ENCODE peak calls at places on chromosome 20, in six cellular contexts. T, U, L, X, S and M are unnamed samples.

GRCh38 chr20:25547999-25548398 is 37.3 kb downstream of the NINL start:
- DNase-seq in S (no peak), U (no peak), X (no peak), L (no peak), T (no peak), M (no peak)

GRCh38 chr20:53032021-53033001 is 60.2 kb downstream of the TSHZ2 start:
- DNase-seq in U (peak), T (peak), L (no peak), X (no peak), S (no peak), M (no peak)

GRCh38 chr20:43776691-43777090 is 49.9 kb upstream of the GTSF1L start:
- DNase-seq in S (no peak), X (no peak), T (no peak), U (no peak), L (peak), M (no peak)

GRCh38 chr20:60749804-60750602 is 502.1 kb upstream of the CDH4 start:
- DNase-seq in U (no peak), L (no peak), X (no peak), S (no peak), T (no peak), M (no peak)

GRCh38 chr20:45818239-45818638 is 5.8 kb downstream of the UBE2C start:
- DNase-seq in U (no peak), T (no peak), L (no peak), X (no peak), S (no peak), M (no peak)

GRCh38 chr20:62219101-62219991 is 732 bp downstream of the HRH3 start:
- DNase-seq in U (no peak), S (no peak), T (no peak), L (no peak), X (no peak), M (no peak)

GRCh38 chr20:5974531-5974930 is 24.1 kb downstream of the MCM8 start:
- DNase-seq in X (no peak), T (peak), U (no peak), L (no peak), S (no peak), M (no peak)

GRCh38 chr20:22717466-22717865 is 133.1 kb upstream of the FOXA2 start:
- DNase-seq in X (no peak), T (no peak), S (no peak), U (peak), L (no peak), M (no peak)

GRCh38 chr20:45341939-45342862 is 6.0 kb downstream of the SDC4 start:
- DNase-seq in X (no peak), L (peak), S (no peak), T (no peak), U (peak), M (no peak)

GRCh38 chr20:25496165-25496967 is 88.9 kb downstream of the GINS1 start:
- DNase-seq in L (no peak), T (no peak), S (no peak), U (no peak), X (no peak), M (no peak)

GRCh38 chr20:4607287-4607713 is 114.4 kb upstream of the PRND start:
- DNase-seq in T (peak), S (no peak), L (no peak), X (peak), U (peak), M (peak)

GRCh38 chr20:17438436-17439039 is 92.6 kb downstream of the BFSP1 start:
- DNase-seq in T (no peak), S (no peak), L (no peak), X (no peak), U (no peak), M (no peak)

GRCh38 chr20:49705358-49705757 is 8.3 kb downstream of the B4GALT5 start:
- DNase-seq in S (no peak), U (no peak), X (no peak), T (no peak), L (no peak), M (no peak)

GRCh38 chr20:17568972-17569471 is 853 bp upstream of the DSTN start:
- DNase-seq in S (no peak), T (peak), L (peak), U (peak), X (no peak), M (no peak)

GRCh38 chr20:36686944-36687343 is 40.9 kb upstream of the SLA2 start:
- DNase-seq in L (no peak), S (no peak), U (no peak), T (no peak), X (no peak), M (no peak)

GRCh38 chr20:3258429-3258828 is 19.4 kb upstream of the SLC4A11 start:
- DNase-seq in L (no peak), S (no peak), U (no peak), X (no peak), T (no peak), M (peak)

GRCh38 chr20:31543966-31544598 is 29.8 kb downstream of the HM13 start:
- DNase-seq in L (no peak), U (no peak), T (peak), X (no peak), S (no peak), M (no peak)

GRCh38 chr20:61290721-61291120 is 38.7 kb downstream of the CDH4 start:
- DNase-seq in T (no peak), X (no peak), L (no peak), U (no peak), S (no peak), M (no peak)

GRCh38 chr20:13119583-13119982 is 101.5 kb upstream of the ISM1 start:
- DNase-seq in X (peak), T (peak), S (no peak), U (peak), L (no peak), M (peak)

GRCh38 chr20:62306440-62307187 is 3.8 kb downstream of the ADRM1 start:
- DNase-seq in S (no peak), X (no peak), U (no peak), L (peak), T (no peak), M (no peak)

GRCh38 chr20:63640086-63640485 is 13.1 kb downstream of the STMN3 start:
- DNase-seq in L (peak), S (no peak), X (no peak), U (no peak), T (no peak), M (no peak)
- H3K4me3 ChIP-seq in L (no peak), S (peak), X (peak), U (peak), T (no peak), M (no peak)

DNA sequence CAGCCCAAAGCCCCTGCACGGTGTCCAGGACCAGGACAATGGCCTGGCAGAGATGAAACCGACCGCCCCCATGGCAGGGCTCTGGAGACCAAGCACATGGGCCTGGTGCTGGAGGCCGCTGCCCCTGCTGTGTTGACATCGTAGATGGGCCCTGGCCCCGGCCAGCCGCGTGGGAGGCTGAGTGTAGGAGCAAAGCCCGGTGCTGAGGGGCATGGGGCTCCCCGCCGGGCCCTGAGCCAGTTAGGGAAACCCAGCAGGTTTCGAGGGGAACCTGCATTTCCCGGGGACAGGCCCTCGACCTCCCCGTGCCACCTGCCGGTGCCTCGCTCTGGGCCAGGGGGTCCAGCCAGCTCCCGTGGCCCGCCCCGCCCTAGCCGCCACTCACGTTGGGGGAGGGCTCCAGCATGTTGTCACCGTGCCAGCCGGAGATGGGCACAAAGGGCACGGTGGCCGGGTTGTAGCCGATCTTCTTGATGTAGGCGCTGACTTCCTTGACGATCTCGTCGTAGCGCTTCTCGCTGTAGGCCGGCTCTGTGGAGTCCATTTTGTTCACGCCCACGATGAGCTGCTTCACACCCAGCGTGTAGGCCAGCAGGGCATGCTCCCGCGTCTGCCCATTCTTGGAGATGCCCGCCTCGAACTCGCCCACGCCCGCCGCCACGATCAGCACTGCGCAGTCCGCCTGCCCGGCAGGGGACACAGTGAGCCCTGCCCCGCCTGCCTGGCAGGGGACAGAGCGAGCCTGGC is 4.3 kb downstream of the EEF1A2 start:
- DNase-seq in U (no peak), L (no peak), S (no peak), T (no peak), X (no peak), M (no peak)
- H3K4me3 ChIP-seq in U (no peak), L (no peak), S (no peak), T (no peak), X (no peak), M (no peak)

DNA sequence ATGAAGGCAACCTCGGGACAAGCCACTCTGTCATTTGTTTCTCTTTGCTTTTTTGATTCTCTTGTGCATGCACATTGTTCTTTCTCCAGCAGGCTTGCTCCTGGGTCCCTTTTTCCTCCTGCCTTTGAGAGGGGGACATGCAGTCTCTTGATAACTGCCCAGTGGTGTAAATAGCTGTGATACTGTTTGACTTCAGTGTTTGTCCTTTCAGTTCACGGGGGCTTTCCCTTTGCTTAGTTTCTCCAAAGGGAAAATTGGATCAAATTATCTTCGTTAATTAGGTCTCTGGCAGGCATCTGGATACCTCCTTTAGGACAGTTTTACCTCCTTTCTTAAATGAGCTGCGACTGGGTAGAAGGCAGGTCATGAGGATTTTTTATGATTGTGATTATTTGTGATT is 41.5 kb downstream of the RALGAPB start:
- DNase-seq in L (no peak), T (no peak), U (no peak), S (no peak), X (no peak), M (no peak)
- H3K4me3 ChIP-seq in L (no peak), T (no peak), U (no peak), S (no peak), X (no peak), M (no peak)

DNA sequence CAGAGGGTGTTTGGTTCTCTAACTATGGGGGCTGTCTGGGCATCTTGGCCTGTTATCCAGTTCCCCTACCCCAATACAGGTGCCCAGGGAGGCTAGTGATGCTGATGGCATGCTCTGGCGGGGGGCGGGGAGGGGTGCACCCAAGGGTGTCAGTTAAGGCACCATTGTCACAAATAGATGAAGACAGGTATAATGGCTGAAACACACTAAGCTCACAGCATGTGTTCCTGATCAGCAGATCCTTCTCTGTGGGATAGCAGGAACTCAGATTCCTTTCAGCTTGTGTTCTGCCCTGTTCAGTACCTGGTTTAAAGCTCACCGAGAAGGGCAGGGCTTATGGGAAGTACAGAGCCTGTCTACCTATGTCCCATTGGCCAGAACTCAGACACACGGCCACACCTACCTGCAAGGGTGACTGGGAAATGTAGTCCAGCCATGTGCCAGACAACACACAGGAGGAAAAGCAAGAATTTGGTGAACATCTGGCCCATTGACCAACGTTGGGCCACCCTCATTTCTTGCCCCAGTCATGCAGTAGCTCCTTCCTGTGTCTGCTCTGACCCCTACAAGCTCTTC is 3.4 kb upstream of the RSPO4 start:
- DNase-seq in L (no peak), S (no peak), U (no peak), T (peak), X (peak), M (peak)
- H3K4me3 ChIP-seq in L (no peak), S (no peak), U (no peak), T (no peak), X (no peak), M (peak)

GRCh38 chr20:57397004-57397692 is 6.0 kb downstream of the RBM38 start:
- DNase-seq in X (peak), S (no peak), T (no peak), L (no peak), U (no peak), M (no peak)
- H3K4me3 ChIP-seq in X (peak), S (no peak), T (no peak), L (no peak), U (no peak), M (no peak)

GRCh38 chr20:34705383-34706021 is 1.4 kb downstream of the TP53INP2 start:
- DNase-seq in X (no peak), T (peak), U (peak), L (peak), S (no peak), M (no peak)
- H3K4me3 ChIP-seq in X (peak), T (no peak), U (peak), L (no peak), S (peak), M (no peak)

GRCh38 chr20:64057628-64058498 is 5.1 kb upstream of the TCEA2 start:
- DNase-seq in L (peak), X (peak), S (no peak), U (peak), T (peak), M (no peak)
- H3K4me3 ChIP-seq in L (no peak), X (no peak), S (peak), U (peak), T (no peak), M (no peak)

DNA sequence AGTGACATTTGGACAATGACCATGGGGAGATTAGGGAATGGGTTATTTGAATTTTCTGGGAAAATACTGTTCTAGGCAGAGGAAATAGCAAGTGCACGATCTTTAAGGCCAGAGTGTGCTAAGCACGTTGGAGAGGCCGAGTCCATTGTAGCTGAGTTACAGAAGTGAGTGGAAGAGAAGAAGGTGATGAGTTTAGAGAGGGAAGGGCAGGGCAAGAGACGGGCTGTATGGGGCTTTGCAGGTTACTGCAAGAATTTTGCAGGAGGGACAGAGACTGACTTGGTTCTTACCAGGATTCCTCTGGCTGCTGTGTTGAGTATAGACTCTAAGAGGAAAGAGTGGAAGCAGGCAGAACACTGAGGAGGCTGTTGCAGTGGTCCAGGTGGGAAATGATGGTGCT is 1.1 kb upstream of the NCOA3 start:
- DNase-seq in X (no peak), L (peak), T (no peak), S (no peak), U (no peak), M (no peak)
- H3K4me3 ChIP-seq in X (peak), L (no peak), T (no peak), S (no peak), U (no peak), M (no peak)

GRCh38 chr20:1471242-1471641 is 4.6 kb upstream of the NSFL1C start:
- DNase-seq in X (no peak), T (no peak), S (no peak), L (no peak), U (no peak), M (no peak)

GRCh38 chr20:1467355-1468116 is 887 bp upstream of the NSFL1C start:
- DNase-seq in L (no peak), S (no peak), T (no peak), X (no peak), U (peak), M (no peak)

GRCh38 chr20:1469925-1470571 is 3.4 kb upstream of the NSFL1C start:
- DNase-seq in T (peak), L (peak), U (peak), S (no peak), X (peak), M (no peak)

GRCh38 chr20:1468117-1468624 is 1.5 kb upstream of the NSFL1C start:
- DNase-seq in X (no peak), U (no peak), S (no peak), L (no peak), T (no peak), M (no peak)

GRCh38 chr20:1469306-1469905 is 2.8 kb upstream of the NSFL1C start:
- DNase-seq in S (no peak), L (no peak), X (no peak), U (no peak), T (no peak), M (no peak)
- H3K4me3 ChIP-seq in S (no peak), L (no peak), X (no peak), U (no peak), T (no peak), M (no peak)